ENCODE peak calls at places on chromosomes 7 and 10, in eight cellular contexts. One of them, this sample, is unnamed.

GRCh38 chr10:35639651-35640311 is 2.3 kb downstream of the FZD8 start:
- DNase-seq in PC-3: peak; percentile 81
- DNase-seq in H1: peak; percentile 76
- DNase-seq in fibroblast of lung: peak; percentile 33
- DNase-seq in colonic mucosa: peak; percentile 28
- DNase-seq in astrocyte: peak; percentile 29
- DNase-seq in HL-60: no peak
- DNase-seq in foreskin fibroblast: no peak
- DNase-seq in this sample: no peak

GRCh38 chr7:155398944-155399343 is 59.0 kb upstream of the EN2 start:
- DNase-seq in foreskin fibroblast: no peak
- DNase-seq in astrocyte: no peak
- DNase-seq in fibroblast of lung: no peak
- DNase-seq in colonic mucosa: no peak
- DNase-seq in HL-60: peak; percentile 12
- DNase-seq in H1: no peak
- DNase-seq in PC-3: no peak
- DNase-seq in this sample: no peak

GRCh38 chr10:79437111-79437814 is 8.2 kb downstream of the ZCCHC24 start:
- DNase-seq in PC-3: peak; percentile 99
- DNase-seq in H1: no peak
- DNase-seq in astrocyte: no peak
- DNase-seq in HL-60: no peak
- DNase-seq in foreskin fibroblast: no peak
- DNase-seq in colonic mucosa: no peak
- DNase-seq in fibroblast of lung: no peak
- DNase-seq in this sample: no peak

GRCh38 chr10:116707981-116708380 is 34.4 kb downstream of the HSPA12A start:
- DNase-seq in fibroblast of lung: no peak
- DNase-seq in PC-3: no peak
- DNase-seq in H1: no peak
- DNase-seq in HL-60: no peak
- DNase-seq in astrocyte: no peak
- DNase-seq in colonic mucosa: no peak
- DNase-seq in foreskin fibroblast: no peak
- DNase-seq in this sample: no peak

GRCh38 chr10:24603333-24603732 is 120.4 kb downstream of the ARHGAP21 start:
- DNase-seq in astrocyte: peak; percentile 61
- DNase-seq in H1: no peak
- DNase-seq in foreskin fibroblast: peak; percentile 47
- DNase-seq in HL-60: no peak
- DNase-seq in fibroblast of lung: peak; percentile 43
- DNase-seq in colonic mucosa: no peak
- DNase-seq in PC-3: peak; percentile 53
- DNase-seq in this sample: no peak

GRCh38 chr10:1198453-1199344 is 142.5 kb downstream of the WDR37 start:
- DNase-seq in HL-60: no peak
- DNase-seq in H1: peak; percentile 62
- DNase-seq in astrocyte: no peak
- DNase-seq in colonic mucosa: peak; percentile 34
- DNase-seq in fibroblast of lung: no peak
- DNase-seq in PC-3: no peak
- DNase-seq in foreskin fibroblast: no peak
- DNase-seq in this sample: no peak

GRCh38 chr10:97333601-97334369 is 744 bp downstream of the FRAT2 start:
- DNase-seq in PC-3: peak; percentile 47
- DNase-seq in colonic mucosa: peak; percentile 55
- DNase-seq in fibroblast of lung: peak; percentile 49
- DNase-seq in H1: no peak
- DNase-seq in HL-60: peak; percentile 83
- DNase-seq in foreskin fibroblast: no peak
- DNase-seq in astrocyte: peak; percentile 35
- DNase-seq in this sample: no peak

GRCh38 chr10:70578371-70578947 is 24.1 kb downstream of the PRF1 start:
- DNase-seq in foreskin fibroblast: no peak
- DNase-seq in colonic mucosa: no peak
- DNase-seq in H1: no peak
- DNase-seq in PC-3: peak; percentile 100
- DNase-seq in HL-60: peak; percentile 35
- DNase-seq in fibroblast of lung: peak; percentile 58
- DNase-seq in astrocyte: peak; percentile 99
- DNase-seq in this sample: peak; percentile 87

GRCh38 chr7:34036069-34036920 is 131.0 kb downstream of the BMPER start:
- DNase-seq in HL-60: no peak
- DNase-seq in PC-3: no peak
- DNase-seq in foreskin fibroblast: no peak
- DNase-seq in astrocyte: peak; percentile 58
- DNase-seq in H1: no peak
- DNase-seq in colonic mucosa: peak; percentile 90
- DNase-seq in fibroblast of lung: peak; percentile 43
- DNase-seq in this sample: no peak

GRCh38 chr7:114085313-114085591 is 166.4 kb upstream of the PPP1R3A start:
- DNase-seq in fibroblast of lung: no peak
- DNase-seq in foreskin fibroblast: no peak
- DNase-seq in HL-60: no peak
- DNase-seq in H1: no peak
- DNase-seq in colonic mucosa: no peak
- DNase-seq in PC-3: no peak
- DNase-seq in astrocyte: no peak
- DNase-seq in this sample: no peak

GRCh38 chr7:33982425-33982786 is 77.1 kb downstream of the BMPER start:
- DNase-seq in astrocyte: peak; percentile 63
- DNase-seq in HL-60: no peak
- DNase-seq in foreskin fibroblast: peak; percentile 70
- DNase-seq in colonic mucosa: no peak
- DNase-seq in H1: no peak
- DNase-seq in fibroblast of lung: peak; percentile 68
- DNase-seq in PC-3: peak; percentile 50
- DNase-seq in this sample: no peak

GRCh38 chr10:20059084-20059835 is 243.0 kb downstream of the PLXDC2 start:
- DNase-seq in astrocyte: peak; percentile 68
- DNase-seq in foreskin fibroblast: no peak
- DNase-seq in PC-3: no peak
- DNase-seq in HL-60: no peak
- DNase-seq in H1: no peak
- DNase-seq in fibroblast of lung: peak; percentile 70
- DNase-seq in colonic mucosa: no peak
- DNase-seq in this sample: no peak

GRCh38 chr10:36819781-36820180 is 305.6 kb upstream of the ANKRD30A start:
- DNase-seq in HL-60: no peak
- DNase-seq in PC-3: no peak
- DNase-seq in foreskin fibroblast: no peak
- DNase-seq in colonic mucosa: no peak
- DNase-seq in astrocyte: no peak
- DNase-seq in H1: no peak
- DNase-seq in fibroblast of lung: no peak
- DNase-seq in this sample: no peak

GRCh38 chr7:1567893-1568292 is 1.9 kb downstream of the PSMG3 start:
- DNase-seq in colonic mucosa: no peak
- DNase-seq in H1: no peak
- DNase-seq in HL-60: no peak
- DNase-seq in fibroblast of lung: peak; percentile 95
- DNase-seq in PC-3: peak; percentile 84
- DNase-seq in foreskin fibroblast: no peak
- DNase-seq in astrocyte: peak; percentile 97
- DNase-seq in this sample: no peak

GRCh38 chr7:52431082-52431815 is 604.2 kb upstream of the POM121L12 start:
- DNase-seq in astrocyte: no peak
- DNase-seq in PC-3: no peak
- DNase-seq in HL-60: no peak
- DNase-seq in H1: no peak
- DNase-seq in foreskin fibroblast: no peak
- DNase-seq in fibroblast of lung: no peak
- DNase-seq in colonic mucosa: no peak
- DNase-seq in this sample: no peak

GRCh38 chr7:101357433-101357832 is 5.2 kb upstream of the COL26A1 start:
- DNase-seq in fibroblast of lung: no peak
- DNase-seq in foreskin fibroblast: no peak
- DNase-seq in PC-3: no peak
- DNase-seq in H1: no peak
- DNase-seq in astrocyte: no peak
- DNase-seq in HL-60: no peak
- DNase-seq in colonic mucosa: no peak
- DNase-seq in this sample: no peak

GRCh38 chr10:69092959-69093850 is 5.3 kb downstream of the SRGN start:
- DNase-seq in foreskin fibroblast: peak; percentile 68
- DNase-seq in HL-60: peak; percentile 83
- DNase-seq in fibroblast of lung: peak; percentile 93
- DNase-seq in H1: peak; percentile 84
- DNase-seq in astrocyte: peak; percentile 67
- DNase-seq in colonic mucosa: peak; percentile 88
- DNase-seq in PC-3: peak; percentile 97
- DNase-seq in this sample: peak; percentile 83

GRCh38 chr7:117667456-117667855 is 187.6 kb downstream of the CFTR start:
- DNase-seq in HL-60: no peak
- DNase-seq in PC-3: no peak
- DNase-seq in foreskin fibroblast: no peak
- DNase-seq in H1: no peak
- DNase-seq in fibroblast of lung: no peak
- DNase-seq in astrocyte: peak; percentile 34
- DNase-seq in colonic mucosa: peak; percentile 1
- DNase-seq in this sample: no peak

GRCh38 chr10:74612195-74612594 is 214.2 kb upstream of the KAT6B start:
- DNase-seq in colonic mucosa: no peak
- DNase-seq in fibroblast of lung: peak; percentile 43
- DNase-seq in PC-3: peak; percentile 69
- DNase-seq in foreskin fibroblast: no peak
- DNase-seq in HL-60: no peak
- DNase-seq in astrocyte: peak; percentile 19
- DNase-seq in H1: no peak
- DNase-seq in this sample: no peak

GRCh38 chr10:71001470-71001869 is 113.1 kb upstream of the PCBD1 start:
- DNase-seq in HL-60: no peak
- DNase-seq in PC-3: peak; percentile 88
- DNase-seq in fibroblast of lung: no peak
- DNase-seq in foreskin fibroblast: no peak
- DNase-seq in astrocyte: peak; percentile 2
- DNase-seq in H1: no peak
- DNase-seq in colonic mucosa: no peak
- DNase-seq in this sample: no peak

GRCh38 chr7:415646-416525 is 103.8 kb downstream of the PDGFA start:
- DNase-seq in H1: peak; percentile 44
- DNase-seq in PC-3: no peak
- DNase-seq in HL-60: no peak
- DNase-seq in foreskin fibroblast: no peak
- DNase-seq in colonic mucosa: no peak
- DNase-seq in astrocyte: no peak
- DNase-seq in fibroblast of lung: no peak
- DNase-seq in this sample: no peak

GRCh38 chr7:50584386-50584785 is 19.2 kb upstream of the DDC start:
- DNase-seq in H1: no peak
- DNase-seq in astrocyte: no peak
- DNase-seq in HL-60: no peak
- DNase-seq in PC-3: no peak
- DNase-seq in foreskin fibroblast: no peak
- DNase-seq in fibroblast of lung: no peak
- DNase-seq in colonic mucosa: no peak
- DNase-seq in this sample: no peak

GRCh38 chr7:76149847-76150691 is 51.6 kb upstream of the SRRM3 start:
- DNase-seq in HL-60: no peak
- DNase-seq in PC-3: no peak
- DNase-seq in H1: no peak
- DNase-seq in astrocyte: no peak
- DNase-seq in foreskin fibroblast: no peak
- DNase-seq in fibroblast of lung: no peak
- DNase-seq in colonic mucosa: no peak
- DNase-seq in this sample: no peak

DNA sequence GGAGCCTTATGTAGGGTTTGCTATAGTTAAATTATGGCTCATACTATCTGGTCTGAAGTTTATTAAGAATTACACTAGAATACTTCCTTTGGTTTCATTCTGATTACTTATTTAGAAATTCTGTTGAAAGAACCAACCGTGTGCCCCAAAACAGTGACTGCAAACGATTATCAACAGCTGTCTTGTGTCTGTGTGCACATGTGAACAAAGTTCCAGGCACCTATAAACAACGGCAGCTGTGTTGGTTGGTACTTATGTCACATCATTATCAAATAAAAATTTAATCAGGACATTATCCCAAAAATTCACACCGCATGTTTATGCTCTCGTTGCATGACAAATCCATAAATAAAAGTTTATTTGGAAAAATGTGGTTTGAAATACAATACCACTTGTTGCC is 80.6 kb downstream of the USP6NL start:
- DNase-seq in fibroblast of lung: peak; percentile 36
- DNase-seq in foreskin fibroblast: no peak
- DNase-seq in astrocyte: no peak
- DNase-seq in HL-60: no peak
- DNase-seq in H1: no peak
- DNase-seq in colonic mucosa: no peak
- DNase-seq in PC-3: no peak
- DNase-seq in this sample: no peak
- TF ChIP-seq CTCF in fibroblast of lung: no peak
- TF ChIP-seq CTCF in foreskin fibroblast: no peak
- TF ChIP-seq CTCF in astrocyte: no peak
- TF ChIP-seq CTCF in HL-60: no peak
- TF ChIP-seq CTCF in H1: no peak
- TF ChIP-seq CTCF in colonic mucosa: no peak
- TF ChIP-seq CTCF in PC-3: no peak
- TF ChIP-seq CTCF in this sample: no peak

GRCh38 chr7:130141161-130141857 is 63.9 kb downstream of the TMEM209 start:
- DNase-seq in H1: peak; percentile 85
- DNase-seq in HL-60: peak; percentile 55
- DNase-seq in foreskin fibroblast: peak; percentile 63
- DNase-seq in PC-3: no peak
- DNase-seq in colonic mucosa: peak; percentile 87
- DNase-seq in fibroblast of lung: peak; percentile 81
- DNase-seq in astrocyte: peak; percentile 73
- DNase-seq in this sample: no peak
- H3K4me3 ChIP-seq in H1: peak overlapping the region; percentile 54
- H3K4me3 ChIP-seq in HL-60: peak overlapping the region; percentile 14
- H3K4me3 ChIP-seq in foreskin fibroblast: peak overlapping the region; percentile 29
- H3K4me3 ChIP-seq in PC-3: no peak overlapping the region
- H3K4me3 ChIP-seq in colonic mucosa: peak overlapping the region; percentile 61
- H3K4me3 ChIP-seq in fibroblast of lung: peak overlapping the region; percentile 22
- H3K4me3 ChIP-seq in astrocyte: peak overlapping the region; percentile 25
- H3K4me3 ChIP-seq in this sample: no peak overlapping the region

GRCh38 chr7:126776506-126776905 is 476.2 kb downstream of the GRM8 start:
- DNase-seq in colonic mucosa: no peak
- DNase-seq in fibroblast of lung: no peak
- DNase-seq in H1: no peak
- DNase-seq in foreskin fibroblast: no peak
- DNase-seq in HL-60: no peak
- DNase-seq in PC-3: no peak
- DNase-seq in astrocyte: no peak
- DNase-seq in this sample: no peak
- TF ChIP-seq CTCF in colonic mucosa: no peak
- TF ChIP-seq CTCF in fibroblast of lung: no peak
- TF ChIP-seq CTCF in H1: no peak
- TF ChIP-seq CTCF in foreskin fibroblast: no peak
- TF ChIP-seq CTCF in HL-60: no peak
- TF ChIP-seq CTCF in PC-3: no peak
- TF ChIP-seq CTCF in astrocyte: no peak
- TF ChIP-seq CTCF in this sample: no peak

DNA sequence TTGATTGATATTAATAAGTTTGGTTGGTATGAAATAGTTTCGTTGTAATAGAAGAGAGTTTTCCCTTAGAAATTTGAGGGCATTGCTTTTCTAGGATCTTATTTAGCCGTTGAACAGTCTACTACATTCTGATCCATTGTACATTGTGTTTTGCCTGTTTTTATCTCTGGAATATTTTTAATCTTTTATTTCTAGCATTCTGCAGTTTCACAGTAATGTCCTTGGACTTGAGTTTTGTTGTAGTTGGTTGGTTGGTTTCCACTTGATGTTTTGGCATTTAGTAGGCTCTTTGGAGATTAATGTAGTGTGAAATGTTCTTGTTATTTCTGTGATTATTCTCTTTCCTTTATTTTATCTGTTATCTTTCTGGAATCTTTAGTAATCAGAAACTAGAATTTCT is 112.4 kb downstream of the CCSER2 start:
- DNase-seq in PC-3: no peak
- DNase-seq in HL-60: no peak
- DNase-seq in foreskin fibroblast: no peak
- DNase-seq in fibroblast of lung: no peak
- DNase-seq in astrocyte: no peak
- DNase-seq in H1: no peak
- DNase-seq in colonic mucosa: no peak
- DNase-seq in this sample: no peak
- H3K4me3 ChIP-seq in PC-3: no peak overlapping the region
- H3K4me3 ChIP-seq in HL-60: no peak overlapping the region
- H3K4me3 ChIP-seq in foreskin fibroblast: no peak overlapping the region
- H3K4me3 ChIP-seq in fibroblast of lung: no peak overlapping the region
- H3K4me3 ChIP-seq in astrocyte: no peak overlapping the region
- H3K4me3 ChIP-seq in H1: no peak overlapping the region
- H3K4me3 ChIP-seq in colonic mucosa: no peak overlapping the region
- H3K4me3 ChIP-seq in this sample: no peak overlapping the region